ENCODE peak calls at places on chromosome X, in four cellular contexts. One of them, this sample, is unnamed.

GRCh38 chrX:2967998-2968909 is 38.1 kb upstream of the ARSH start:
- DNase-seq in neural progenitor cell: peak
- DNase-seq in A549: no peak
- DNase-seq in brain microvascular endothelial cell: peak
- DNase-seq in this sample: no peak

GRCh38 chrX:25020391-25021131 is 4.8 kb upstream of the ARX start:
- DNase-seq in neural progenitor cell: peak
- DNase-seq in A549: no peak
- DNase-seq in brain microvascular endothelial cell: no peak
- DNase-seq in this sample: no peak

GRCh38 chrX:920234-920799 is 289.7 kb downstream of the SHOX start:
- DNase-seq in neural progenitor cell: no peak
- DNase-seq in A549: no peak
- DNase-seq in brain microvascular endothelial cell: peak
- DNase-seq in this sample: no peak

GRCh38 chrX:50579955-50580354 is 109.3 kb upstream of the DGKK start:
- DNase-seq in neural progenitor cell: peak
- DNase-seq in A549: peak
- DNase-seq in brain microvascular endothelial cell: peak
- DNase-seq in this sample: no peak

GRCh38 chrX:35726176-35726575 is 72.0 kb upstream of the MAGEB16 start:
- DNase-seq in neural progenitor cell: no peak
- DNase-seq in A549: peak
- DNase-seq in brain microvascular endothelial cell: peak
- DNase-seq in this sample: no peak

GRCh38 chrX:115940348-115940747 is 230.2 kb upstream of the AGTR2 start:
- DNase-seq in neural progenitor cell: no peak
- DNase-seq in A549: no peak
- DNase-seq in brain microvascular endothelial cell: no peak
- DNase-seq in this sample: no peak

GRCh38 chrX:56802921-56803848 is 74.1 kb downstream of the NBDY start:
- DNase-seq in neural progenitor cell: peak
- DNase-seq in A549: no peak
- DNase-seq in brain microvascular endothelial cell: peak
- DNase-seq in this sample: no peak

GRCh38 chrX:69285401-69285871 is 120.2 kb upstream of the PJA1 start:
- DNase-seq in neural progenitor cell: peak
- DNase-seq in A549: no peak
- DNase-seq in brain microvascular endothelial cell: no peak
- DNase-seq in this sample: no peak

GRCh38 chrX:68183612-68184214 is 249.6 kb downstream of the OPHN1 start:
- DNase-seq in neural progenitor cell: peak
- DNase-seq in A549: peak
- DNase-seq in brain microvascular endothelial cell: peak
- DNase-seq in this sample: no peak

GRCh38 chrX:135741192-135741715 is 26.7 kb downstream of the CT45A3 start:
- DNase-seq in neural progenitor cell: no peak
- DNase-seq in A549: no peak
- DNase-seq in brain microvascular endothelial cell: no peak
- DNase-seq in this sample: no peak

GRCh38 chrX:110286126-110286525 is 31.8 kb downstream of the AMMECR1 start:
- DNase-seq in neural progenitor cell: no peak
- DNase-seq in A549: peak
- DNase-seq in brain microvascular endothelial cell: peak
- DNase-seq in this sample: peak

GRCh38 chrX:1661922-1662221 is 47.0 kb downstream of the ASMT start:
- DNase-seq in neural progenitor cell: no peak
- DNase-seq in A549: no peak
- DNase-seq in brain microvascular endothelial cell: no peak
- DNase-seq in this sample: no peak

GRCh38 chrX:80812176-80812575 is 2.5 kb upstream of the BRWD3 start:
- DNase-seq in neural progenitor cell: peak
- DNase-seq in A549: peak
- DNase-seq in brain microvascular endothelial cell: peak
- DNase-seq in this sample: no peak

GRCh38 chrX:13110427-13111324 is 66.3 kb upstream of the FAM9C start:
- DNase-seq in neural progenitor cell: no peak
- DNase-seq in A549: peak
- DNase-seq in brain microvascular endothelial cell: peak
- DNase-seq in this sample: peak

GRCh38 chrX:101078716-101079115 is at the start of gene TMEM35A:
- DNase-seq in neural progenitor cell: peak
- DNase-seq in A549: no peak
- DNase-seq in brain microvascular endothelial cell: peak
- DNase-seq in this sample: no peak

GRCh38 chrX:2691543-2692220 is 587 bp downstream of the CD99 start:
- DNase-seq in neural progenitor cell: peak
- DNase-seq in A549: peak
- DNase-seq in brain microvascular endothelial cell: no peak
- DNase-seq in this sample: no peak

GRCh38 chrX:20067709-20068315 is 48.9 kb downstream of the MAP7D2 start:
- DNase-seq in neural progenitor cell: no peak
- DNase-seq in A549: peak
- DNase-seq in brain microvascular endothelial cell: peak
- DNase-seq in this sample: peak

GRCh38 chrX:12945494-12945893 is 29.4 kb upstream of the TMSB4X start:
- DNase-seq in neural progenitor cell: no peak
- DNase-seq in A549: no peak
- DNase-seq in brain microvascular endothelial cell: no peak
- DNase-seq in this sample: no peak

GRCh38 chrX:24131476-24131875 is 18.1 kb upstream of the ZFX start:
- DNase-seq in neural progenitor cell: no peak
- DNase-seq in A549: no peak
- DNase-seq in brain microvascular endothelial cell: no peak
- DNase-seq in this sample: no peak

GRCh38 chrX:99705696-99706095 is 704.4 kb downstream of the PCDH19 start:
- DNase-seq in neural progenitor cell: no peak
- DNase-seq in A549: no peak
- DNase-seq in brain microvascular endothelial cell: no peak
- DNase-seq in this sample: no peak

GRCh38 chrX:49282647-49283011 is 13.0 kb downstream of the PPP1R3F start:
- DNase-seq in neural progenitor cell: peak
- DNase-seq in A549: peak
- DNase-seq in brain microvascular endothelial cell: peak
- DNase-seq in this sample: no peak

GRCh38 chrX:13250831-13251612 is 68.8 kb downstream of the ATXN3L start:
- DNase-seq in neural progenitor cell: no peak
- DNase-seq in A549: no peak
- DNase-seq in brain microvascular endothelial cell: peak
- DNase-seq in this sample: no peak

GRCh38 chrX:65821721-65822496 is 154.5 kb downstream of the MSN start:
- DNase-seq in neural progenitor cell: no peak
- DNase-seq in A549: no peak
- DNase-seq in brain microvascular endothelial cell: no peak
- DNase-seq in this sample: no peak

GRCh38 chrX:10039821-10040793 is 72.9 kb downstream of the CLDN34 start:
- DNase-seq in neural progenitor cell: peak
- DNase-seq in A549: peak
- DNase-seq in brain microvascular endothelial cell: no peak
- DNase-seq in this sample: no peak

GRCh38 chrX:153924149-153924861 is 1.8 kb downstream of the ARHGAP4 start:
- DNase-seq in neural progenitor cell: peak
- DNase-seq in A549: peak
- DNase-seq in brain microvascular endothelial cell: no peak
- DNase-seq in this sample: no peak

GRCh38 chrX:153771686-153772607 is 7.9 kb downstream of the PLXNB3 start:
- DNase-seq in neural progenitor cell: no peak
- DNase-seq in A549: no peak
- DNase-seq in brain microvascular endothelial cell: no peak
- DNase-seq in this sample: no peak

GRCh38 chrX:102659790-102660757 is 8.8 kb downstream of the GPRASP1 start:
- DNase-seq in neural progenitor cell: peak
- DNase-seq in A549: peak
- DNase-seq in brain microvascular endothelial cell: peak
- DNase-seq in this sample: no peak

GRCh38 chrX:68139791-68140190 is 293.5 kb downstream of the OPHN1 start:
- DNase-seq in neural progenitor cell: no peak
- DNase-seq in A549: no peak
- DNase-seq in brain microvascular endothelial cell: no peak
- DNase-seq in this sample: no peak

DNA sequence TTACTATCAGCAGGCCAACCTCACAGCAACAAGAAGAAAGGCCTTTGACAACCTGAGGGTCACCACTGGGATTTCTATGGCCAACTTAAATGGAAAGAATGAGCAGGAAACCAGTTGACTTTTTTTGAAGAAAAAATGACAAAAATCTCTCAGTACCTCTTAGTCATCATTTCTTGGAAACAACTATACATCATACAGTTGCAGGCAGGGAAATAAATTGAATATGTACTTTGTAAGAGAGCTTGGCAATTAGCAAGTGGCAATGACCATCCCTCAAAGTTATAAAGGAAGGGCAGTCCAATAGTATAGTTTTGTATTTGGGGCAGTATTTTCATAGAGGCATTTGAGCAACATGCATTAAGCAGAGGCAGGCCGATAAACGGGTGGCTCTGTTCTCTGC is 83.4 kb upstream of the AMELX start:
- DNase-seq in neural progenitor cell: no peak
- DNase-seq in A549: no peak
- DNase-seq in brain microvascular endothelial cell: no peak
- DNase-seq in this sample: no peak
- H3K27ac ChIP-seq in neural progenitor cell: no peak
- H3K27ac ChIP-seq in A549: no peak
- H3K27ac ChIP-seq in brain microvascular endothelial cell: no peak
- H3K27ac ChIP-seq in this sample: no peak

GRCh38 chrX:85213792-85214530 is 29.6 kb downstream of the SATL1 start:
- DNase-seq in neural progenitor cell: no peak
- DNase-seq in A549: no peak
- DNase-seq in brain microvascular endothelial cell: no peak
- DNase-seq in this sample: no peak
- H3K27ac ChIP-seq in neural progenitor cell: no peak
- H3K27ac ChIP-seq in A549: no peak
- H3K27ac ChIP-seq in brain microvascular endothelial cell: no peak
- H3K27ac ChIP-seq in this sample: no peak

GRCh38 chrX:38215141-38215540 is 5.5 kb downstream of the SRPX start:
- DNase-seq in neural progenitor cell: no peak
- DNase-seq in A549: no peak
- DNase-seq in brain microvascular endothelial cell: no peak
- DNase-seq in this sample: no peak
- H3K27ac ChIP-seq in neural progenitor cell: no peak
- H3K27ac ChIP-seq in A549: no peak
- H3K27ac ChIP-seq in brain microvascular endothelial cell: no peak
- H3K27ac ChIP-seq in this sample: peak

GRCh38 chrX:130098202-130098552 is 12.1 kb downstream of the ELF4 start:
- DNase-seq in neural progenitor cell: no peak
- DNase-seq in A549: no peak
- DNase-seq in brain microvascular endothelial cell: no peak
- DNase-seq in this sample: no peak
- H3K27ac ChIP-seq in neural progenitor cell: no peak
- H3K27ac ChIP-seq in A549: peak
- H3K27ac ChIP-seq in brain microvascular endothelial cell: no peak
- H3K27ac ChIP-seq in this sample: no peak

DNA sequence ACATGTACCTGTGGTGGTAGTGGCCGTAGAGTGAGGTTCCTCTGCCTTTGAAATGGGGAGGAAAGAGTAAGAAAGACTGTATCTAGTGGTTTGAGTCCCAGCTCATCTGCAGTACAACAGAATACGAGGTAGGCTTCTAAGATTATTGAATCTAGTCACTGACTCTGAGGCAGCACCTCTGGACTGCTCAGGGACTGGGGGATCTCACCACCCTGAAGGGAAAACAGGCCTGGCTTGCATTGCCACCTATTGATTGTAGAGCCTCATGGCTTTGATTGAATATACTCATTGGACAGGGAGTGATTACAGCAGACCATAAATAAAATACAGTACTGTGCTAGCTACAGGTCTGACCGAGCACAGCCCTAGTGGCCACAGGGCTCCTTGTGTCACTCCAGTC is 50.5 kb downstream of the GPR174 start:
- DNase-seq in neural progenitor cell: no peak
- DNase-seq in A549: no peak
- DNase-seq in brain microvascular endothelial cell: no peak
- DNase-seq in this sample: no peak
- H3K27ac ChIP-seq in neural progenitor cell: no peak
- H3K27ac ChIP-seq in A549: no peak
- H3K27ac ChIP-seq in brain microvascular endothelial cell: no peak
- H3K27ac ChIP-seq in this sample: no peak

DNA sequence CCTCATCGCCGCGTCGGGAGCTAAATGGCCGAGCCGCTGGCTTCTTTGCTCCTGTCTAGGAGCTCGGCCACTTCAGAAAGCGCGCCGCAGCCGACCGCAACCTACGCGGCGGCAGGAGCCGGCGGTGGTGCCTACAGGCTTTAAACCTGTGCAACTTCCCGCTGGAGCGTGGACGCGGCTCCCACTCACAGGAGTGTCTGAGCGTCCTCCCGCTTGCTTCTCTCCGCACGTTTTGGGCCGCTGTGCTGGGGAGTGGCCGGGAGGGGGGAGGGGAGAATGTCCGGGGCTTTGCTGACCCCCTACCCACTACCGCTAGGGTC is 1.0 kb downstream of the NHSL2 start:
- DNase-seq in neural progenitor cell: peak
- DNase-seq in A549: no peak
- DNase-seq in brain microvascular endothelial cell: no peak
- DNase-seq in this sample: no peak
- H3K27ac ChIP-seq in neural progenitor cell: no peak
- H3K27ac ChIP-seq in A549: peak
- H3K27ac ChIP-seq in brain microvascular endothelial cell: no peak
- H3K27ac ChIP-seq in this sample: no peak